ENCODE peak calls at places on chromosomes 3 and 15, in ten cellular contexts. One of them, this sample, is unnamed.

GRCh38 chr15:40766194-40766830 is 2.4 kb downstream of the GCHFR start:
- DNase-seq in IMR-90: peak; percentile 28
- DNase-seq in hepatocyte: no peak
- DNase-seq in psoas muscle: no peak
- DNase-seq in RWPE1: no peak
- DNase-seq in pancreas: no peak
- DNase-seq in upper lobe of right lung: no peak
- DNase-seq in cardiac muscle cell: no peak
- DNase-seq in neural progenitor cell: no peak
- DNase-seq in HL-60: no peak
- DNase-seq in this sample: peak; percentile 31

GRCh38 chr3:13385373-13385965 is 34.7 kb downstream of the NUP210 start:
- DNase-seq in RWPE1: no peak
- DNase-seq in pancreas: no peak
- DNase-seq in IMR-90: peak; percentile 37
- DNase-seq in HL-60: no peak
- DNase-seq in cardiac muscle cell: no peak
- DNase-seq in upper lobe of right lung: no peak
- DNase-seq in psoas muscle: no peak
- DNase-seq in neural progenitor cell: no peak
- DNase-seq in hepatocyte: no peak
- DNase-seq in this sample: no peak

GRCh38 chr3:114057011-114057347 is 442 bp downstream of the QTRT2 start:
- DNase-seq in cardiac muscle cell: no peak
- DNase-seq in neural progenitor cell: no peak
- DNase-seq in IMR-90: no peak
- DNase-seq in hepatocyte: no peak
- DNase-seq in HL-60: no peak
- DNase-seq in RWPE1: peak; percentile 5
- DNase-seq in upper lobe of right lung: no peak
- DNase-seq in psoas muscle: no peak
- DNase-seq in pancreas: no peak
- DNase-seq in this sample: no peak

GRCh38 chr3:123564056-123564455 is 20.8 kb downstream of the HACD2 start:
- DNase-seq in IMR-90: no peak
- DNase-seq in cardiac muscle cell: no peak
- DNase-seq in upper lobe of right lung: no peak
- DNase-seq in HL-60: no peak
- DNase-seq in pancreas: no peak
- DNase-seq in psoas muscle: no peak
- DNase-seq in neural progenitor cell: no peak
- DNase-seq in hepatocyte: no peak
- DNase-seq in RWPE1: no peak
- DNase-seq in this sample: no peak

GRCh38 chr3:46954178-46954577 is 22.4 kb downstream of the CCDC12 start:
- DNase-seq in upper lobe of right lung: no peak
- DNase-seq in pancreas: no peak
- DNase-seq in IMR-90: no peak
- DNase-seq in neural progenitor cell: no peak
- DNase-seq in HL-60: no peak
- DNase-seq in psoas muscle: no peak
- DNase-seq in hepatocyte: no peak
- DNase-seq in RWPE1: no peak
- DNase-seq in cardiac muscle cell: no peak
- DNase-seq in this sample: no peak

GRCh38 chr3:49618412-49618811 is 55.7 kb upstream of the APEH start:
- DNase-seq in psoas muscle: no peak
- DNase-seq in IMR-90: no peak
- DNase-seq in neural progenitor cell: peak; percentile 20
- DNase-seq in RWPE1: no peak
- DNase-seq in hepatocyte: no peak
- DNase-seq in cardiac muscle cell: peak; percentile 45
- DNase-seq in upper lobe of right lung: peak; percentile 2
- DNase-seq in pancreas: no peak
- DNase-seq in HL-60: no peak
- DNase-seq in this sample: no peak

GRCh38 chr3:49411550-49411967 is 217 bp downstream of the RHOA start:
- DNase-seq in IMR-90: no peak
- DNase-seq in RWPE1: no peak
- DNase-seq in hepatocyte: peak; percentile 78
- DNase-seq in cardiac muscle cell: no peak
- DNase-seq in upper lobe of right lung: peak; percentile 89
- DNase-seq in psoas muscle: peak; percentile 69
- DNase-seq in neural progenitor cell: peak; percentile 86
- DNase-seq in HL-60: no peak
- DNase-seq in pancreas: peak; percentile 65
- DNase-seq in this sample: peak; percentile 84

GRCh38 chr3:84724877-84725276 is 233.9 kb upstream of the CADM2 start:
- DNase-seq in RWPE1: peak; percentile 15
- DNase-seq in cardiac muscle cell: no peak
- DNase-seq in pancreas: no peak
- DNase-seq in IMR-90: no peak
- DNase-seq in HL-60: no peak
- DNase-seq in hepatocyte: peak; percentile 10
- DNase-seq in neural progenitor cell: no peak
- DNase-seq in upper lobe of right lung: no peak
- DNase-seq in psoas muscle: no peak
- DNase-seq in this sample: no peak

GRCh38 chr3:16060358-16060852 is 114.1 kb upstream of the GALNT15 start:
- DNase-seq in pancreas: no peak
- DNase-seq in psoas muscle: peak; percentile 73
- DNase-seq in IMR-90: peak; percentile 100
- DNase-seq in upper lobe of right lung: no peak
- DNase-seq in cardiac muscle cell: no peak
- DNase-seq in RWPE1: peak; percentile 80
- DNase-seq in hepatocyte: peak; percentile 75
- DNase-seq in HL-60: no peak
- DNase-seq in neural progenitor cell: no peak
- DNase-seq in this sample: no peak

GRCh38 chr3:114447950-114448479 is 154.2 kb downstream of the TIGIT start:
- DNase-seq in hepatocyte: no peak
- DNase-seq in upper lobe of right lung: no peak
- DNase-seq in neural progenitor cell: no peak
- DNase-seq in psoas muscle: no peak
- DNase-seq in cardiac muscle cell: no peak
- DNase-seq in IMR-90: no peak
- DNase-seq in pancreas: no peak
- DNase-seq in RWPE1: no peak
- DNase-seq in HL-60: no peak
- DNase-seq in this sample: no peak

GRCh38 chr15:57619746-57620145 is 28.0 kb downstream of the MYZAP start:
- DNase-seq in upper lobe of right lung: no peak
- DNase-seq in IMR-90: no peak
- DNase-seq in neural progenitor cell: no peak
- DNase-seq in HL-60: no peak
- DNase-seq in hepatocyte: peak; percentile 50
- DNase-seq in RWPE1: no peak
- DNase-seq in pancreas: no peak
- DNase-seq in psoas muscle: no peak
- DNase-seq in cardiac muscle cell: no peak
- DNase-seq in this sample: no peak

GRCh38 chr3:126284258-126284904 is 72.8 kb downstream of the KLF15 start:
- DNase-seq in psoas muscle: no peak
- DNase-seq in IMR-90: peak; percentile 63
- DNase-seq in cardiac muscle cell: no peak
- DNase-seq in pancreas: no peak
- DNase-seq in hepatocyte: no peak
- DNase-seq in HL-60: no peak
- DNase-seq in upper lobe of right lung: no peak
- DNase-seq in neural progenitor cell: no peak
- DNase-seq in RWPE1: peak; percentile 51
- DNase-seq in this sample: no peak

GRCh38 chr3:181710581-181711255 is 1.0 kb upstream of the SOX2 start:
- DNase-seq in HL-60: no peak
- DNase-seq in psoas muscle: no peak
- DNase-seq in neural progenitor cell: peak; percentile 97
- DNase-seq in upper lobe of right lung: no peak
- DNase-seq in IMR-90: no peak
- DNase-seq in hepatocyte: no peak
- DNase-seq in pancreas: no peak
- DNase-seq in cardiac muscle cell: no peak
- DNase-seq in RWPE1: no peak
- DNase-seq in this sample: no peak

GRCh38 chr3:186381424-186382216 is 19.6 kb upstream of the DGKG start:
- DNase-seq in RWPE1: peak; percentile 34
- DNase-seq in neural progenitor cell: no peak
- DNase-seq in pancreas: no peak
- DNase-seq in hepatocyte: peak; percentile 63
- DNase-seq in upper lobe of right lung: no peak
- DNase-seq in cardiac muscle cell: no peak
- DNase-seq in IMR-90: no peak
- DNase-seq in psoas muscle: no peak
- DNase-seq in HL-60: no peak
- DNase-seq in this sample: no peak

GRCh38 chr15:73771380-73772095 is 18.4 kb upstream of the INSYN1 start:
- DNase-seq in psoas muscle: no peak
- DNase-seq in neural progenitor cell: peak; percentile 44
- DNase-seq in hepatocyte: no peak
- DNase-seq in HL-60: no peak
- DNase-seq in pancreas: no peak
- DNase-seq in IMR-90: no peak
- DNase-seq in upper lobe of right lung: no peak
- DNase-seq in RWPE1: no peak
- DNase-seq in cardiac muscle cell: no peak
- DNase-seq in this sample: peak; percentile 15

GRCh38 chr3:139797724-139798343 is 120.1 kb upstream of the NMNAT3 start:
- DNase-seq in HL-60: no peak
- DNase-seq in cardiac muscle cell: peak; percentile 85
- DNase-seq in upper lobe of right lung: no peak
- DNase-seq in IMR-90: peak; percentile 6
- DNase-seq in hepatocyte: peak; percentile 75
- DNase-seq in pancreas: peak; percentile 44
- DNase-seq in psoas muscle: peak; percentile 18
- DNase-seq in neural progenitor cell: peak; percentile 76
- DNase-seq in RWPE1: peak; percentile 40
- DNase-seq in this sample: no peak

GRCh38 chr3:165279471-165279870 is 83.3 kb upstream of the SLITRK3 start:
- DNase-seq in hepatocyte: no peak
- DNase-seq in neural progenitor cell: no peak
- DNase-seq in psoas muscle: no peak
- DNase-seq in HL-60: no peak
- DNase-seq in cardiac muscle cell: no peak
- DNase-seq in upper lobe of right lung: no peak
- DNase-seq in IMR-90: no peak
- DNase-seq in pancreas: no peak
- DNase-seq in RWPE1: no peak
- DNase-seq in this sample: no peak

GRCh38 chr15:67796196-67796699 is 29.1 kb upstream of the SKOR1 start:
- DNase-seq in RWPE1: no peak
- DNase-seq in neural progenitor cell: no peak
- DNase-seq in HL-60: no peak
- DNase-seq in pancreas: no peak
- DNase-seq in upper lobe of right lung: no peak
- DNase-seq in cardiac muscle cell: no peak
- DNase-seq in psoas muscle: no peak
- DNase-seq in IMR-90: no peak
- DNase-seq in hepatocyte: no peak
- DNase-seq in this sample: no peak

GRCh38 chr3:108096506-108097325 is 5.9 kb upstream of the CD47 start:
- DNase-seq in neural progenitor cell: no peak
- DNase-seq in hepatocyte: no peak
- DNase-seq in RWPE1: no peak
- DNase-seq in psoas muscle: no peak
- DNase-seq in cardiac muscle cell: no peak
- DNase-seq in IMR-90: no peak
- DNase-seq in pancreas: no peak
- DNase-seq in HL-60: peak; percentile 44
- DNase-seq in upper lobe of right lung: no peak
- DNase-seq in this sample: no peak

GRCh38 chr3:128318275-128318920 is 148.3 kb downstream of the DNAJB8 start:
- DNase-seq in IMR-90: no peak
- DNase-seq in neural progenitor cell: no peak
- DNase-seq in RWPE1: no peak
- DNase-seq in psoas muscle: no peak
- DNase-seq in cardiac muscle cell: no peak
- DNase-seq in HL-60: no peak
- DNase-seq in pancreas: peak; percentile 12
- DNase-seq in hepatocyte: no peak
- DNase-seq in upper lobe of right lung: peak; percentile 58
- DNase-seq in this sample: no peak
- H3K27ac ChIP-seq in IMR-90: no peak overlapping the region
- H3K27ac ChIP-seq in neural progenitor cell: no peak overlapping the region
- H3K27ac ChIP-seq in RWPE1: no peak overlapping the region
- H3K27ac ChIP-seq in psoas muscle: no peak overlapping the region
- H3K27ac ChIP-seq in cardiac muscle cell: no peak overlapping the region
- H3K27ac ChIP-seq in HL-60: no peak overlapping the region
- H3K27ac ChIP-seq in pancreas: no peak overlapping the region
- H3K27ac ChIP-seq in hepatocyte: no peak overlapping the region
- H3K27ac ChIP-seq in upper lobe of right lung: no peak overlapping the region
- H3K27ac ChIP-seq in this sample: no peak overlapping the region

GRCh38 chr3:36603423-36603822 is 160.9 kb downstream of the DCLK3 start:
- DNase-seq in hepatocyte: no peak
- DNase-seq in psoas muscle: no peak
- DNase-seq in HL-60: no peak
- DNase-seq in cardiac muscle cell: no peak
- DNase-seq in pancreas: no peak
- DNase-seq in RWPE1: no peak
- DNase-seq in neural progenitor cell: no peak
- DNase-seq in IMR-90: no peak
- DNase-seq in upper lobe of right lung: no peak
- DNase-seq in this sample: no peak
- H3K27ac ChIP-seq in hepatocyte: no peak overlapping the region
- H3K27ac ChIP-seq in psoas muscle: no peak overlapping the region
- H3K27ac ChIP-seq in HL-60: no peak overlapping the region
- H3K27ac ChIP-seq in cardiac muscle cell: no peak overlapping the region
- H3K27ac ChIP-seq in pancreas: no peak overlapping the region
- H3K27ac ChIP-seq in RWPE1: no peak overlapping the region
- H3K27ac ChIP-seq in neural progenitor cell: no peak overlapping the region
- H3K27ac ChIP-seq in IMR-90: no peak overlapping the region
- H3K27ac ChIP-seq in upper lobe of right lung: no peak overlapping the region
- H3K27ac ChIP-seq in this sample: no peak overlapping the region

GRCh38 chr15:69855601-69856000 is 242.1 kb downstream of the TLE3 start:
- DNase-seq in HL-60: no peak
- DNase-seq in hepatocyte: peak; percentile 38
- DNase-seq in cardiac muscle cell: no peak
- DNase-seq in pancreas: no peak
- DNase-seq in psoas muscle: no peak
- DNase-seq in RWPE1: no peak
- DNase-seq in IMR-90: no peak
- DNase-seq in upper lobe of right lung: no peak
- DNase-seq in neural progenitor cell: no peak
- DNase-seq in this sample: no peak
- H3K27ac ChIP-seq in HL-60: no peak overlapping the region
- H3K27ac ChIP-seq in hepatocyte: peak overlapping the region; percentile 56
- H3K27ac ChIP-seq in cardiac muscle cell: no peak overlapping the region
- H3K27ac ChIP-seq in pancreas: no peak overlapping the region
- H3K27ac ChIP-seq in psoas muscle: no peak overlapping the region
- H3K27ac ChIP-seq in RWPE1: no peak overlapping the region
- H3K27ac ChIP-seq in IMR-90: no peak overlapping the region
- H3K27ac ChIP-seq in upper lobe of right lung: no peak overlapping the region
- H3K27ac ChIP-seq in neural progenitor cell: no peak overlapping the region
- H3K27ac ChIP-seq in this sample: no peak overlapping the region

DNA sequence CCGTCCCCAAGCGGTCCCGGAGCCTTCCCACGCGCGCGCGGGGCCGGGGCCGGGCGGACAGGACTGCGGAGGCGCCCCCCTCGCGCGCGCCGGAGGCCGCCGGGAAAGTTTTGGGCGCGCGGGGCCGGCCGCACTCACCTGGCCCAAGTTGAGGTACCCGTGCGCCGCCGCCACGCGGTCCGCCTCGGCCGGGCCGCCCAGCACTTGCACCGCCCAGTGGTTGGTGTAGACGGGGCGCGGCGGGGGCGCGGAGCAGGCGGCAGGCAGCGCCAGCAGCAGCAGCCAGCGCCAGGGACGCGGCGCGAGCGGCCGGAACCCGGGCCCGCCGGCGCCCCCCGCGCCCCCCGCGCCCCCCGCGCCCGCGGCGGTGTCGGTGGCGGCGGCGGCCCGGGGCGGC is 273 bp downstream of the PCSK6 start:
- DNase-seq in upper lobe of right lung: peak; percentile 81
- DNase-seq in HL-60: peak; percentile 44
- DNase-seq in neural progenitor cell: peak; percentile 68
- DNase-seq in pancreas: peak; percentile 57
- DNase-seq in hepatocyte: peak; percentile 73
- DNase-seq in RWPE1: peak; percentile 57
- DNase-seq in cardiac muscle cell: peak; percentile 73
- DNase-seq in psoas muscle: peak; percentile 69
- DNase-seq in IMR-90: no peak
- DNase-seq in this sample: peak; percentile 62
- H3K27ac ChIP-seq in upper lobe of right lung: no peak overlapping the region
- H3K27ac ChIP-seq in HL-60: no peak overlapping the region
- H3K27ac ChIP-seq in neural progenitor cell: no peak overlapping the region
- H3K27ac ChIP-seq in pancreas: no peak overlapping the region
- H3K27ac ChIP-seq in hepatocyte: no peak overlapping the region
- H3K27ac ChIP-seq in RWPE1: no peak overlapping the region
- H3K27ac ChIP-seq in cardiac muscle cell: no peak overlapping the region
- H3K27ac ChIP-seq in psoas muscle: peak overlapping the region; percentile 58
- H3K27ac ChIP-seq in IMR-90: no peak overlapping the region
- H3K27ac ChIP-seq in this sample: no peak overlapping the region

This sample was measured in lower lobe of right lung.